ENCODE peak calls at places on chromosomes 12 and 14, in six cellular contexts. V is fibroblast of lung; W is NT2/D1; D is CD8-positive, alpha-beta memory T cell; A is left ventricle myocardium inferior; T is iPS DF 6.9. E is an unnamed sample. For H3K4me1 and H3K27me3, the result is how much of the 10 kb centered on the place peaks cover.

GRCh38 chr14:51821822-51822221 is 38.6 kb upstream of the GNG2 start:
- DNase-seq in T (no peak), D (no peak), A (no peak), V (peak), W (no peak), E (no peak)

GRCh38 chr12:67996347-67996746 is 7.1 kb downstream of the IFNG-AS1 start:
- DNase-seq in A (no peak), T (no peak), V (peak), W (no peak), D (no peak), E (no peak)

GRCh38 chr14:26170885-26171284 is 426.9 kb downstream of the NOVA1 start:
- DNase-seq in T (no peak), A (no peak), V (no peak), W (no peak), D (no peak), E (no peak)

GRCh38 chr12:116336542-116337065 is 59.1 kb upstream of the MED13L start:
- DNase-seq in W (no peak), A (no peak), V (peak), D (no peak), T (no peak), E (no peak)

GRCh38 chr12:24363177-24363754 is 413.8 kb upstream of the SOX5 start:
- DNase-seq in A (peak), V (no peak), T (no peak), W (no peak), D (no peak), E (peak)

GRCh38 chr14:96198430-96199133 is 6.1 kb upstream of the BDKRB2 start:
- DNase-seq in T (no peak), W (no peak), A (no peak), V (no peak), D (no peak), E (no peak)

GRCh38 chr12:64718649-64719048 is 40.6 kb downstream of the GNS start:
- DNase-seq in W (no peak), T (no peak), A (no peak), V (no peak), D (no peak), E (no peak)

GRCh38 chr14:64089920-64090319 is 204.3 kb downstream of the ESR2 start:
- DNase-seq in T (peak), V (peak), W (peak), A (no peak), D (no peak), E (no peak)

GRCh38 chr12:645563-646071 is 17.6 kb downstream of the NINJ2 start:
- DNase-seq in W (no peak), D (no peak), V (peak), A (peak), T (no peak), E (peak)

GRCh38 chr12:129530517-129530916 is 373.3 kb downstream of the TMEM132D start:
- DNase-seq in T (no peak), V (no peak), A (no peak), D (no peak), W (no peak), E (no peak)

GRCh38 chr12:59372971-59373370 is 222.9 kb upstream of the SLC16A7 start:
- DNase-seq in D (no peak), T (peak), W (peak), A (no peak), V (peak), E (peak)

GRCh38 chr12:111424793-111425251 is 19.1 kb downstream of the SH2B3 start:
- DNase-seq in T (no peak), A (no peak), D (no peak), V (no peak), W (no peak), E (no peak)

GRCh38 chr14:58765843-58766242 is 128.1 kb downstream of the DACT1 start:
- DNase-seq in T (no peak), V (no peak), A (no peak), W (no peak), D (no peak), E (peak)

GRCh38 chr14:52694761-52695480 is 437 bp downstream of the ERO1A start:
- DNase-seq in W (no peak), V (peak), A (peak), D (peak), T (no peak), E (peak)

GRCh38 chr12:124497658-124498057 is 69.8 kb downstream of the NCOR2 start:
- DNase-seq in A (peak), T (no peak), W (no peak), V (peak), D (no peak), E (peak)

DNA sequence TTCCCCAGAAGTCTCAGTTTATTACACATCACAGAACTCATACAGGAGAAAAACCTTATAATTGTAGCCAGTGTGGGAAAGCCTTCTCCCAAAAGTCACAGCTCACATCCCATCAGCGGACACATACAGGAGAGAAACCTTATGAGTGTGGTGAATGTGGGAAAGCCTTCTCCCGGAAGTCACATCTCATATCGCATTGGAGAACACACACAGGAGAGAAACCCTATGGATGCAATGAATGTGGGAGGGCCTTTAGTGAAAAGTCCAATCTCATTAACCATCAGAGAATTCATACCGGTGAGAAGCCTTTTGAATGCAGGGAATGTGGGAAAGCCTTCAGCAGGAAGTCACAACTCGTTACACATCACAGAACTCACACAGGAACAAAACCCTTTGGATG is 20.1 kb downstream of the ZNF84 start:
- DNase-seq in V (no peak), T (no peak), W (no peak), D (no peak), A (no peak), E (no peak)
- H3K4me3 ChIP-seq in V (no peak), T (no peak), W (no peak), D (peak), A (no peak), E (no peak)

GRCh38 chr14:73239463-73240241 is 2.3 kb downstream of the PAPLN start:
- DNase-seq in A (peak), W (no peak), V (peak), D (no peak), T (no peak), E (peak)

GRCh38 chr14:73237786-73238261 is 518 bp downstream of the PAPLN start:
- DNase-seq in W (no peak), A (no peak), V (peak), T (no peak), D (no peak), E (peak)

GRCh38 chr14:73238941-73239340 is 1.6 kb downstream of the PAPLN start:
- DNase-seq in D (no peak), V (peak), A (no peak), W (no peak), T (no peak), E (no peak)

GRCh38 chr14:73237219-73237785 is at the start of gene PAPLN:
- DNase-seq in T (no peak), D (no peak), W (no peak), V (peak), A (no peak), E (peak)

GRCh38 chr14:73238262-73238852 is 1.1 kb downstream of the PAPLN start:
- DNase-seq in V (peak), D (no peak), W (no peak), T (no peak), A (no peak), E (no peak)
- H3K4me1 ChIP-seq in V (under half), D (under half), W (under half), T (under half), A (under half), E (under half)

DNA sequence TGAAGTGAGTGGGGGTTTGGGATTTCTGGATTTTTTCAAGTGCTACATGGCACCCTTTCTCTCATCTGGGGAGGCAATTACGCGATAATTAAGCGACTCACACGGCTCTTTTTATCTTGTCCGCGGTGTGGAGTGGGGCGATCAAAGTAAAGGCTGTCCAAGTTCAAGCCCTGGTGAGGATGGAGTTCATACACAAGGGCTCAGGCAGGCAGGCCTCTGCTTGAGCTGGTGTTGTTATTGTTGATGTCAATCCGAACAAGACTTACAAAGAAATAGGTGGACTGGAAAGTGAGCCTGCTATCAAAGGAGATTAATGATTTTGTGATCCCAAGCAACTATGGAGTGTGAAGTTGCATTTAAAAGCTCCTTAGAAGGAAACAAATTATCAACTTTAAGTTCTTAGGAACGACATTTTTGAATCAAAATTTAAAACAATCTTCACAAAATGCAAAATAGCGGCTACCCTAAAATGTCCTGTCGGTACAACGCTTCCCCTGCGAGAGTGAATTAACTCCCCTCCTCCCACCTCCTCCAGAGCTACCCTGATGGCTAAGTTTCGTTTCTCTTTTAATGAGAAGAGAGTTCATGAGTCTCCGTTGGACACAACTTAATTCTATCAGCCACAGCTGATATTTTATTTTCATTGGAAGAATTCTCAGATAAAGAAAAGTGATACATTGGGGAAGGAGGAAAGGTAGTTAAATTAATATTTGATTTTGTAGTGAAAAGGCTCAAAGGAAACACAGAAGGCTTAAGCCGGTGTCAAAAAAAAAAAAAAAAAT is 5.9 kb downstream of the FOXA1 start:
- DNase-seq in T (no peak), A (no peak), D (no peak), W (no peak), V (no peak), E (no peak)
- H3K27me3 ChIP-seq in T (half or more), A (half or more), D (under half), W (half or more), V (half or more), E (half or more)

GRCh38 chr12:9750276-9751203 is 10.2 kb downstream of the CD69 start:
- DNase-seq in A (no peak), T (peak), D (peak), V (peak), W (peak), E (peak)

GRCh38 chr12:9753042-9753820 is 7.5 kb downstream of the CD69 start:
- DNase-seq in D (no peak), A (no peak), W (no peak), V (no peak), T (no peak), E (no peak)

GRCh38 chr12:9754097-9754964 is 6.4 kb downstream of the CD69 start:
- DNase-seq in T (no peak), V (no peak), D (no peak), W (no peak), A (no peak), E (no peak)

GRCh38 chr12:9752145-9752717 is 8.5 kb downstream of the CD69 start:
- DNase-seq in W (no peak), V (no peak), D (no peak), T (no peak), A (no peak), E (no peak)

GRCh38 chr12:9751204-9752144 is 9.2 kb downstream of the CD69 start:
- DNase-seq in V (peak), T (no peak), D (peak), A (no peak), W (no peak), E (peak)
- H3K4me3 ChIP-seq in V (no peak), T (no peak), D (no peak), A (peak), W (no peak), E (no peak)

GRCh38 chr12:47834199-47835016 is 14.7 kb upstream of the HDAC7 start:
- DNase-seq in V (no peak), D (no peak), T (no peak), W (no peak), A (no peak), E (no peak)

GRCh38 chr12:47835017-47835830 is 15.5 kb upstream of the HDAC7 start:
- DNase-seq in D (no peak), V (no peak), T (no peak), W (no peak), A (no peak), E (no peak)

GRCh38 chr12:47832263-47832933 is 12.7 kb upstream of the HDAC7 start:
- DNase-seq in D (peak), A (no peak), T (no peak), V (no peak), W (no peak), E (no peak)

GRCh38 chr12:47835831-47836155 is 16.1 kb upstream of the HDAC7 start:
- DNase-seq in D (no peak), A (no peak), W (no peak), V (no peak), T (no peak), E (no peak)

GRCh38 chr12:47833591-47834012 is 13.9 kb upstream of the HDAC7 start:
- DNase-seq in V (no peak), A (no peak), W (no peak), T (no peak), D (no peak), E (no peak)
- H3K4me1 ChIP-seq in V (under half), A (under half), W (under half), T (under half), D (half or more), E (under half)

GRCh38 chr12:131003676-131004075 is 50.0 kb downstream of the ADGRD1 start:
- DNase-seq in V (no peak), A (no peak), T (no peak), D (peak), W (no peak), E (no peak)
- H3K27me3 ChIP-seq in V (under half), A (under half), T (under half), D (under half), W (under half), E (under half)

GRCh38 chr12:46524778-46525177 is 152.2 kb upstream of the SLC38A2 start:
- DNase-seq in T (no peak), V (peak), W (no peak), D (no peak), A (peak), E (peak)

GRCh38 chr12:46523863-46524770 is 151.5 kb upstream of the SLC38A2 start:
- DNase-seq in T (no peak), W (no peak), V (peak), A (no peak), D (no peak), E (peak)

GRCh38 chr12:46521145-46521544 is 148.6 kb upstream of the SLC38A2 start:
- DNase-seq in V (no peak), W (no peak), A (no peak), T (no peak), D (no peak), E (no peak)

GRCh38 chr12:46522141-46522540 is 149.6 kb upstream of the SLC38A2 start:
- DNase-seq in V (peak), W (no peak), D (no peak), A (no peak), T (no peak), E (no peak)

GRCh38 chr12:46523446-46523845 is 150.9 kb upstream of the SLC38A2 start:
- DNase-seq in V (peak), D (no peak), W (no peak), A (no peak), T (no peak), E (no peak)
- H3K4me3 ChIP-seq in V (peak), D (peak), W (no peak), A (no peak), T (no peak), E (no peak)

GRCh38 chr12:113399490-113399889 is 4.2 kb downstream of the SDS start:
- DNase-seq in A (no peak), V (no peak), T (no peak), W (no peak), D (no peak), E (no peak)

GRCh38 chr12:113398346-113399290 is 5.1 kb downstream of the SDS start:
- DNase-seq in D (no peak), V (no peak), T (no peak), W (no peak), A (no peak), E (no peak)

GRCh38 chr12:113402586-113403260 is 964 bp downstream of the SDS start:
- DNase-seq in W (no peak), V (no peak), A (no peak), T (no peak), D (no peak), E (no peak)

GRCh38 chr12:113401066-113402000 is 2.4 kb downstream of the SDS start:
- DNase-seq in W (no peak), V (no peak), A (no peak), D (no peak), T (no peak), E (no peak)

GRCh38 chr12:113400362-113400761 is 3.3 kb downstream of the SDS start:
- DNase-seq in D (no peak), W (no peak), V (no peak), A (no peak), T (no peak), E (no peak)
- H3K4me1 ChIP-seq in D (under half), W (under half), V (under half), A (under half), T (under half), E (under half)

GRCh38 chr12:102399653-102400052 is 80.7 kb downstream of the IGF1 start:
- DNase-seq in A (no peak), T (no peak), D (no peak), W (no peak), V (no peak), E (no peak)
- H3K27me3 ChIP-seq in A (under half), T (under half), D (under half), W (under half), V (under half), E (under half)

E was measured in cardiac muscle cell.